ENCODE peak calls at places on chromosome 7, in seven cellular contexts. One of them, this sample, is unnamed.
A peak's percentile ranks its signal among the peaks of the same experiment; 100 is the strongest.

GRCh38 chr7:44279731-44280505 is 45.5 kb downstream of the CAMK2B start:
- DNase-seq in HepG2: no peak
- DNase-seq in HCT116: no peak
- DNase-seq in K562: peak; percentile 40
- DNase-seq in SK-N-SH: peak; percentile 28
- DNase-seq in GM12878: no peak
- DNase-seq in H1: no peak
- DNase-seq in this sample: no peak

GRCh38 chr7:79334841-79335240 is 118.6 kb downstream of the MAGI2 start:
- DNase-seq in HepG2: no peak
- DNase-seq in HCT116: no peak
- DNase-seq in K562: no peak
- DNase-seq in SK-N-SH: no peak
- DNase-seq in GM12878: no peak
- DNase-seq in H1: no peak
- DNase-seq in this sample: no peak

GRCh38 chr7:123367508-123368122 is 166.8 kb downstream of the IQUB start:
- DNase-seq in HepG2: peak; percentile 10
- DNase-seq in HCT116: peak; percentile 45
- DNase-seq in K562: peak; percentile 55
- DNase-seq in SK-N-SH: peak; percentile 66
- DNase-seq in GM12878: peak; percentile 15
- DNase-seq in H1: no peak
- DNase-seq in this sample: peak; percentile 11

GRCh38 chr7:47046949-47047348 is 535.0 kb downstream of the TNS3 start:
- DNase-seq in HepG2: no peak
- DNase-seq in HCT116: no peak
- DNase-seq in K562: no peak
- DNase-seq in SK-N-SH: no peak
- DNase-seq in GM12878: no peak
- DNase-seq in H1: no peak
- DNase-seq in this sample: peak; percentile 20

GRCh38 chr7:148847815-148848726 is 36.0 kb downstream of the EZH2 start:
- DNase-seq in HepG2: no peak
- DNase-seq in HCT116: no peak
- DNase-seq in K562: no peak
- DNase-seq in SK-N-SH: peak; percentile 31
- DNase-seq in GM12878: no peak
- DNase-seq in H1: no peak
- DNase-seq in this sample: no peak

GRCh38 chr7:98194672-98195457 is 16.4 kb upstream of the BHLHA15 start:
- DNase-seq in HepG2: no peak
- DNase-seq in HCT116: no peak
- DNase-seq in K562: no peak
- DNase-seq in SK-N-SH: no peak
- DNase-seq in GM12878: no peak
- DNase-seq in H1: no peak
- DNase-seq in this sample: no peak

GRCh38 chr7:98984126-98984525 is 105.8 kb downstream of the TRRAP start:
- DNase-seq in HepG2: no peak
- DNase-seq in HCT116: no peak
- DNase-seq in K562: no peak
- DNase-seq in SK-N-SH: no peak
- DNase-seq in GM12878: no peak
- DNase-seq in H1: no peak
- DNase-seq in this sample: no peak

GRCh38 chr7:112854169-112854568 is 64.0 kb upstream of the TMEM168 start:
- DNase-seq in HepG2: no peak
- DNase-seq in HCT116: no peak
- DNase-seq in K562: no peak
- DNase-seq in SK-N-SH: no peak
- DNase-seq in GM12878: no peak
- DNase-seq in H1: no peak
- DNase-seq in this sample: no peak

GRCh38 chr7:50467817-50468610 is 17.9 kb upstream of the FIGNL1 start:
- DNase-seq in HepG2: peak; percentile 50
- DNase-seq in HCT116: peak; percentile 52
- DNase-seq in K562: peak; percentile 84
- DNase-seq in SK-N-SH: peak; percentile 93
- DNase-seq in GM12878: no peak
- DNase-seq in H1: peak; percentile 36
- DNase-seq in this sample: peak; percentile 70

GRCh38 chr7:90594791-90595317 is 1.3 kb upstream of the CDK14 start:
- DNase-seq in HepG2: no peak
- DNase-seq in HCT116: no peak
- DNase-seq in K562: no peak
- DNase-seq in SK-N-SH: peak; percentile 32
- DNase-seq in GM12878: no peak
- DNase-seq in H1: peak; percentile 63
- DNase-seq in this sample: no peak

GRCh38 chr7:149854611-149855367 is 16.6 kb downstream of the ZNF862 start:
- DNase-seq in HepG2: peak; percentile 53
- DNase-seq in HCT116: peak; percentile 36
- DNase-seq in K562: no peak
- DNase-seq in SK-N-SH: peak; percentile 81
- DNase-seq in GM12878: no peak
- DNase-seq in H1: no peak
- DNase-seq in this sample: peak; percentile 49

GRCh38 chr7:111041577-111041976 is 49.4 kb upstream of the LRRN3 start:
- DNase-seq in HepG2: no peak
- DNase-seq in HCT116: no peak
- DNase-seq in K562: no peak
- DNase-seq in SK-N-SH: no peak
- DNase-seq in GM12878: no peak
- DNase-seq in H1: no peak
- DNase-seq in this sample: no peak

GRCh38 chr7:75951506-75951905 is 36.6 kb downstream of the POR start:
- DNase-seq in HepG2: peak; percentile 33
- DNase-seq in HCT116: no peak
- DNase-seq in K562: no peak
- DNase-seq in SK-N-SH: peak; percentile 54
- DNase-seq in GM12878: no peak
- DNase-seq in H1: no peak
- DNase-seq in this sample: peak; percentile 84

GRCh38 chr7:151849008-151849878 is 27.7 kb downstream of the PRKAG2 start:
- DNase-seq in HepG2: no peak
- DNase-seq in HCT116: no peak
- DNase-seq in K562: no peak
- DNase-seq in SK-N-SH: no peak
- DNase-seq in GM12878: no peak
- DNase-seq in H1: no peak
- DNase-seq in this sample: no peak

GRCh38 chr7:24075426-24075810 is 208.6 kb upstream of the NPY start:
- DNase-seq in HepG2: no peak
- DNase-seq in HCT116: no peak
- DNase-seq in K562: no peak
- DNase-seq in SK-N-SH: no peak
- DNase-seq in GM12878: no peak
- DNase-seq in H1: no peak
- DNase-seq in this sample: no peak

GRCh38 chr7:7257899-7258692 is 75.8 kb downstream of the C1GALT1 start:
- DNase-seq in HepG2: no peak
- DNase-seq in HCT116: no peak
- DNase-seq in K562: no peak
- DNase-seq in SK-N-SH: no peak
- DNase-seq in GM12878: peak; percentile 86
- DNase-seq in H1: no peak
- DNase-seq in this sample: no peak

GRCh38 chr7:8143151-8143874 is 118.7 kb downstream of the ICA1 start:
- DNase-seq in HepG2: no peak
- DNase-seq in HCT116: no peak
- DNase-seq in K562: no peak
- DNase-seq in SK-N-SH: no peak
- DNase-seq in GM12878: no peak
- DNase-seq in H1: no peak
- DNase-seq in this sample: no peak

GRCh38 chr7:2688409-2689342 is 674 bp downstream of the AMZ1 start:
- DNase-seq in HepG2: no peak
- DNase-seq in HCT116: no peak
- DNase-seq in K562: no peak
- DNase-seq in SK-N-SH: peak; percentile 72
- DNase-seq in GM12878: peak; percentile 62
- DNase-seq in H1: no peak
- DNase-seq in this sample: no peak

GRCh38 chr7:127251048-127251451 is 1.7 kb downstream of the GRM8 start:
- DNase-seq in HepG2: no peak
- DNase-seq in HCT116: no peak
- DNase-seq in K562: no peak
- DNase-seq in SK-N-SH: peak; percentile 45
- DNase-seq in GM12878: no peak
- DNase-seq in H1: no peak
- DNase-seq in this sample: no peak

GRCh38 chr7:2999078-2999500 is 44.6 kb downstream of the CARD11 start:
- DNase-seq in HepG2: peak; percentile 80
- DNase-seq in HCT116: no peak
- DNase-seq in K562: no peak
- DNase-seq in SK-N-SH: no peak
- DNase-seq in GM12878: no peak
- DNase-seq in H1: no peak
- DNase-seq in this sample: no peak

GRCh38 chr7:47622946-47623640 is 41.2 kb upstream of the TNS3 start:
- DNase-seq in HepG2: peak; percentile 89
- DNase-seq in HCT116: no peak
- DNase-seq in K562: no peak
- DNase-seq in SK-N-SH: no peak
- DNase-seq in GM12878: no peak
- DNase-seq in H1: no peak
- DNase-seq in this sample: peak; percentile 51

GRCh38 chr7:116786791-116787443 is 75.5 kb upstream of the CAPZA2 start:
- DNase-seq in HepG2: peak; percentile 47
- DNase-seq in HCT116: no peak
- DNase-seq in K562: no peak
- DNase-seq in SK-N-SH: no peak
- DNase-seq in GM12878: peak; percentile 58
- DNase-seq in H1: no peak
- DNase-seq in this sample: peak; percentile 32

GRCh38 chr7:5172196-5172800 is 17.7 kb upstream of the WIPI2 start:
- DNase-seq in HepG2: no peak
- DNase-seq in HCT116: no peak
- DNase-seq in K562: no peak
- DNase-seq in SK-N-SH: no peak
- DNase-seq in GM12878: no peak
- DNase-seq in H1: no peak
- DNase-seq in this sample: no peak

GRCh38 chr7:5179756-5180155 is 10.3 kb upstream of the WIPI2 start:
- DNase-seq in HepG2: no peak
- DNase-seq in HCT116: no peak
- DNase-seq in K562: no peak
- DNase-seq in SK-N-SH: no peak
- DNase-seq in GM12878: no peak
- DNase-seq in H1: no peak
- DNase-seq in this sample: no peak

GRCh38 chr7:5173490-5173889 is 16.5 kb upstream of the WIPI2 start:
- DNase-seq in HepG2: no peak
- DNase-seq in HCT116: no peak
- DNase-seq in K562: no peak
- DNase-seq in SK-N-SH: no peak
- DNase-seq in GM12878: no peak
- DNase-seq in H1: no peak
- DNase-seq in this sample: no peak

DNA sequence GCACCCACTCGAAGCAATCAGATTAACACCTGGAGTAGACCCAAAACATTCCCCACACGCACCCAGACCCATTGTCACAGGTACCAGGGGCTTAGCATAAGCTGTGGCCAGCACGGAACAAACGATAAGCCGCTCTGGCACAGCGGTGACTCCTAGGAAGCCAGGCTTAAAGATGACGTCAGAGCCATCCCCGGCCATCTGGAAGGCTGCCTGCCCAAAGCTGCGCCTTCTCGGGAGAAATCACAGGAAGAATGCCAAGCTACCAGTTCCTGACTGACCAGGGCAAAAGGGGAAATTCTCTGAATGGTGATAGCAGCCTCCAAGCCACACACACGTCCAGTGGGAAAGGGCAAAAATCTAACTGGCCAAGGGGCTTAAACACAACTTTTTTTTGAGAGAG is 13.0 kb upstream of the WIPI2 start:
- DNase-seq in HepG2: no peak
- DNase-seq in HCT116: no peak
- DNase-seq in K562: no peak
- DNase-seq in SK-N-SH: peak; percentile 88
- DNase-seq in GM12878: no peak
- DNase-seq in H1: no peak
- DNase-seq in this sample: no peak
- TF ChIP-seq JUND in HepG2: no peak
- TF ChIP-seq JUND in HCT116: no peak
- TF ChIP-seq JUND in K562: peak; percentile 34
- TF ChIP-seq JUND in SK-N-SH: no peak
- TF ChIP-seq JUND in GM12878: no peak
- TF ChIP-seq JUND in H1: no peak
- TF ChIP-seq JUND in this sample: no peak

DNA sequence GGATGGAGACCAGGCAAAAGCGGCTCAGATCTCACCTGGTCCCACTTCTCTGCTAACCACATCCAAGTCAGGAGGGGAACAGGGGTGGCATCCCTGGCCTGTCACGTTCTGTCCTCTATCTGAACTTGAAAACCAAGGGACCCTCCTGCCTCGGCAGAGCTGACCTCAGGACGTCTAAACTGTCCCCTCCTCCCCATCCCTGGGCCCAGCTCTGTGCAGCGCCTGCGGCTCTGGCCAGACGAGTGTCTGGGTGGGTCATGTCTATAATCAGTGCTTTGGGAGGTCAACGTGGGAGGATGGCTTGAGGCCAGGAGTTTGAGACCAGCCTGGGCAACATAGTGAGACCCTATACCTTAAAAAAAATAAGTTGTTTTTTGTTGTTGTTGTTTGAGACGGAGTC is 70.0 kb upstream of the ZNF479 start:
- DNase-seq in HepG2: no peak
- DNase-seq in HCT116: no peak
- DNase-seq in K562: no peak
- DNase-seq in SK-N-SH: no peak
- DNase-seq in GM12878: no peak
- DNase-seq in H1: no peak
- DNase-seq in this sample: no peak
- TF ChIP-seq JUND in HepG2: no peak
- TF ChIP-seq JUND in HCT116: no peak
- TF ChIP-seq JUND in K562: no peak
- TF ChIP-seq JUND in SK-N-SH: no peak
- TF ChIP-seq JUND in GM12878: no peak
- TF ChIP-seq JUND in H1: no peak
- TF ChIP-seq JUND in this sample: no peak

GRCh38 chr7:80563561-80564327 is 51.9 kb upstream of the GNAT3 start:
- DNase-seq in HepG2: no peak
- DNase-seq in HCT116: no peak
- DNase-seq in K562: no peak
- DNase-seq in SK-N-SH: no peak
- DNase-seq in GM12878: no peak
- DNase-seq in H1: no peak
- DNase-seq in this sample: peak; percentile 95
- TF ChIP-seq JUND in HepG2: no peak
- TF ChIP-seq JUND in HCT116: no peak
- TF ChIP-seq JUND in K562: no peak
- TF ChIP-seq JUND in SK-N-SH: no peak
- TF ChIP-seq JUND in GM12878: no peak
- TF ChIP-seq JUND in H1: no peak
- TF ChIP-seq JUND in this sample: peak; percentile 86

DNA sequence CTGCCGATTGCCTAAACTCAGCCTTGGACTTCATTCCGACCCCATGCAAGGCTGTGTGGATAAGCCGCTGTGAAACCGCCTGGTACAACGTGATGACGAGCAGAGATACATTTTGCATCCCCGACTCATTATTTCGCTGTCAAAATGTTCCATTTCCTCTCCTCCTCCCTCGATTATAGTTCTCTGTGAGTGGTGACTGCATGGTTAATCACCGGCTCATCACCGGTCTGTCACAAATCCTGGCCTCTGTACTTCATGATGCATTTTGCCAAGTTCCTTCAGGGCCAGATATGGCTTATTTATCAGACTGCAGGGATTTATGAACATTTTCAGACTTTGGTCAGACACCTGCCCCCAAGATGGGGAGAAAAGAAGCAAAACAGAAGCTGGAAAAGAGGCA is 461.6 kb upstream of the DPP6 start:
- DNase-seq in HepG2: no peak
- DNase-seq in HCT116: no peak
- DNase-seq in K562: no peak
- DNase-seq in SK-N-SH: no peak
- DNase-seq in GM12878: no peak
- DNase-seq in H1: no peak
- DNase-seq in this sample: no peak
- TF ChIP-seq JUND in HepG2: no peak
- TF ChIP-seq JUND in HCT116: no peak
- TF ChIP-seq JUND in K562: no peak
- TF ChIP-seq JUND in SK-N-SH: no peak
- TF ChIP-seq JUND in GM12878: no peak
- TF ChIP-seq JUND in H1: no peak
- TF ChIP-seq JUND in this sample: no peak